ENCODE peak calls at places on chromosomes 5 and 9, in nine cellular contexts. B is HCT116; E is endothelial cell of umbilical vein; D is activated CD8-positive, alpha-beta memory T cell treated with anti-CD3 and anti-CD28 coated beads for 24 hours; Q is GM20000; P is amniotic stem cell; H is astrocyte of the spinal cord; J is central memory CD4-positive, alpha-beta T cell; V is EH. K is an unnamed sample.

GRCh38 chr9:114906922-114907571 is 23.3 kb downstream of the TNFSF8 start:
- DNase-seq in J (no peak), V (peak), E (peak), Q (peak), D (no peak), H (peak), P (no peak), B (peak), K (peak)

GRCh38 chr5:123098767-123099513 is 9.9 kb downstream of the PRDM6 start:
- DNase-seq in B (no peak), V (peak), P (no peak), Q (no peak), J (no peak), E (no peak), D (no peak), H (no peak), K (no peak)

GRCh38 chr5:103014983-103015382 is 105.0 kb downstream of the GIN1 start:
- DNase-seq in V (peak), P (no peak), E (no peak), J (no peak), Q (no peak), D (no peak), B (no peak), H (peak), K (no peak)

GRCh38 chr9:29211681-29212589 is 1638.7 kb upstream of the C9orf72 start:
- DNase-seq in E (peak), H (peak), P (no peak), D (peak), Q (peak), B (no peak), V (no peak), J (no peak), K (peak)

GRCh38 chr5:158235159-158235547 is 376.2 kb upstream of the CLINT1 start:
- DNase-seq in H (no peak), J (no peak), Q (no peak), V (no peak), B (no peak), P (no peak), D (no peak), E (no peak), K (no peak)

GRCh38 chr9:137205126-137206069 is at the start of the genes NDOR1 and TMEM203:
- DNase-seq in J (peak), E (peak), D (peak), Q (peak), P (peak), H (peak), B (peak), V (peak), K (peak)

GRCh38 chr9:128078504-128079434 is 10.7 kb downstream of the SLC25A25 start:
- DNase-seq in B (peak), H (no peak), D (no peak), J (no peak), P (no peak), V (peak), Q (no peak), E (peak), K (no peak)

GRCh38 chr9:99019523-99020331 is 76.0 kb downstream of the COL15A1 start:
- DNase-seq in J (no peak), H (peak), B (no peak), Q (no peak), D (no peak), E (peak), V (peak), P (peak), K (no peak)

GRCh38 chr5:71483355-71483754 is 27.9 kb downstream of the BDP1 start:
- DNase-seq in J (no peak), B (peak), V (peak), E (peak), D (no peak), H (peak), P (no peak), Q (no peak), K (no peak)

GRCh38 chr5:96972599-96973334 is 36.9 kb downstream of the LNPEP start:
- DNase-seq in B (no peak), D (no peak), H (no peak), Q (no peak), V (no peak), E (no peak), J (no peak), P (no peak), K (no peak)